ENCODE peak calls at places on chromosomes 12 and 14, in seven cellular contexts. One of them, this sample, is unnamed.
A peak's percentile ranks its signal among the peaks of the same experiment; 100 is the strongest.

GRCh38 chr14:90093942-90094595 is 32.3 kb downstream of the KCNK13 start:
- DNase-seq in H1: no peak
- DNase-seq in testis: no peak
- DNase-seq in lower leg skin: no peak
- DNase-seq in GM12892: no peak
- DNase-seq in stomach: no peak
- DNase-seq in GM12891: no peak
- DNase-seq in this sample: peak; percentile 38

GRCh38 chr12:103924761-103925641 is 5.2 kb upstream of the HSP90B1 start:
- DNase-seq in GM12891: no peak
- DNase-seq in testis: no peak
- DNase-seq in H1: no peak
- DNase-seq in GM12892: peak; percentile 17
- DNase-seq in stomach: no peak
- DNase-seq in lower leg skin: no peak
- DNase-seq in this sample: peak; percentile 54

GRCh38 chr14:31449971-31450610 is 7.2 kb downstream of the DTD2 start:
- DNase-seq in testis: no peak
- DNase-seq in GM12891: no peak
- DNase-seq in stomach: no peak
- DNase-seq in lower leg skin: no peak
- DNase-seq in GM12892: no peak
- DNase-seq in H1: no peak
- DNase-seq in this sample: peak; percentile 55

GRCh38 chr14:96162265-96162664 is 42.4 kb upstream of the BDKRB2 start:
- DNase-seq in testis: no peak
- DNase-seq in GM12892: no peak
- DNase-seq in stomach: peak; percentile 5
- DNase-seq in lower leg skin: no peak
- DNase-seq in GM12891: no peak
- DNase-seq in H1: no peak
- DNase-seq in this sample: no peak

GRCh38 chr14:20679907-20680306 is 4.5 kb upstream of the RNASE4 start:
- DNase-seq in lower leg skin: no peak
- DNase-seq in GM12892: no peak
- DNase-seq in H1: peak; percentile 66
- DNase-seq in testis: peak; percentile 68
- DNase-seq in GM12891: no peak
- DNase-seq in stomach: no peak
- DNase-seq in this sample: peak; percentile 34

GRCh38 chr14:26595922-26596721 is 1.7 kb downstream of the NOVA1 start:
- DNase-seq in lower leg skin: no peak
- DNase-seq in GM12892: no peak
- DNase-seq in stomach: no peak
- DNase-seq in GM12891: no peak
- DNase-seq in H1: peak; percentile 40
- DNase-seq in testis: no peak
- DNase-seq in this sample: no peak

GRCh38 chr12:132111641-132112304 is 32.3 kb downstream of the DDX51 start:
- DNase-seq in H1: peak; percentile 33
- DNase-seq in GM12891: no peak
- DNase-seq in lower leg skin: no peak
- DNase-seq in testis: peak; percentile 57
- DNase-seq in GM12892: no peak
- DNase-seq in stomach: no peak
- DNase-seq in this sample: no peak

GRCh38 chr12:111152581-111152980 is 216.3 kb downstream of the PHETA1 start:
- DNase-seq in stomach: no peak
- DNase-seq in testis: no peak
- DNase-seq in GM12892: no peak
- DNase-seq in lower leg skin: no peak
- DNase-seq in H1: no peak
- DNase-seq in GM12891: no peak
- DNase-seq in this sample: no peak

GRCh38 chr12:24360057-24360456 is 410.6 kb upstream of the SOX5 start:
- DNase-seq in stomach: no peak
- DNase-seq in GM12892: no peak
- DNase-seq in testis: no peak
- DNase-seq in lower leg skin: no peak
- DNase-seq in GM12891: no peak
- DNase-seq in H1: no peak
- DNase-seq in this sample: no peak

GRCh38 chr12:64385468-64385867 is 5.1 kb downstream of the C12orf56 start:
- DNase-seq in testis: no peak
- DNase-seq in GM12891: no peak
- DNase-seq in GM12892: no peak
- DNase-seq in lower leg skin: no peak
- DNase-seq in H1: no peak
- DNase-seq in stomach: no peak
- DNase-seq in this sample: no peak

GRCh38 chr12:132284071-132284492 is 45.3 kb downstream of the GALNT9 start:
- DNase-seq in stomach: no peak
- DNase-seq in lower leg skin: no peak
- DNase-seq in testis: no peak
- DNase-seq in GM12891: no peak
- DNase-seq in H1: no peak
- DNase-seq in GM12892: no peak
- DNase-seq in this sample: peak; percentile 67

GRCh38 chr14:28751467-28752058 is 15.0 kb upstream of the FOXG1 start:
- DNase-seq in H1: peak; percentile 72
- DNase-seq in testis: peak; percentile 73
- DNase-seq in stomach: peak; percentile 39
- DNase-seq in GM12891: no peak
- DNase-seq in lower leg skin: no peak
- DNase-seq in GM12892: no peak
- DNase-seq in this sample: peak; percentile 59

GRCh38 chr12:131573631-131574396 is 137.1 kb upstream of the SFSWAP start:
- DNase-seq in GM12891: no peak
- DNase-seq in stomach: no peak
- DNase-seq in lower leg skin: no peak
- DNase-seq in H1: no peak
- DNase-seq in GM12892: no peak
- DNase-seq in testis: peak; percentile 20
- DNase-seq in this sample: no peak

GRCh38 chr12:105504286-105504685 is 173.8 kb downstream of the C12orf75 start:
- DNase-seq in GM12892: no peak
- DNase-seq in lower leg skin: no peak
- DNase-seq in stomach: no peak
- DNase-seq in H1: no peak
- DNase-seq in testis: no peak
- DNase-seq in GM12891: no peak
- DNase-seq in this sample: no peak

GRCh38 chr12:53482626-53483165 is 16.6 kb downstream of the MAP3K12 start:
- DNase-seq in lower leg skin: no peak
- DNase-seq in H1: no peak
- DNase-seq in stomach: no peak
- DNase-seq in testis: no peak
- DNase-seq in GM12891: no peak
- DNase-seq in GM12892: no peak
- DNase-seq in this sample: peak; percentile 37

GRCh38 chr12:53484686-53485567 is 14.3 kb downstream of the MAP3K12 start:
- DNase-seq in lower leg skin: no peak
- DNase-seq in GM12892: no peak
- DNase-seq in H1: no peak
- DNase-seq in GM12891: no peak
- DNase-seq in testis: no peak
- DNase-seq in stomach: no peak
- DNase-seq in this sample: no peak

GRCh38 chr12:53481957-53482586 is 17.2 kb downstream of the MAP3K12 start:
- DNase-seq in testis: no peak
- DNase-seq in GM12892: no peak
- DNase-seq in stomach: no peak
- DNase-seq in H1: no peak
- DNase-seq in GM12891: no peak
- DNase-seq in lower leg skin: no peak
- DNase-seq in this sample: peak; percentile 55

GRCh38 chr12:53483225-53483978 is 15.9 kb downstream of the MAP3K12 start:
- DNase-seq in testis: no peak
- DNase-seq in stomach: no peak
- DNase-seq in lower leg skin: no peak
- DNase-seq in GM12891: no peak
- DNase-seq in H1: no peak
- DNase-seq in GM12892: no peak
- DNase-seq in this sample: peak; percentile 42

GRCh38 chr12:53483979-53484377 is 15.3 kb downstream of the MAP3K12 start:
- DNase-seq in H1: no peak
- DNase-seq in testis: no peak
- DNase-seq in GM12891: no peak
- DNase-seq in stomach: no peak
- DNase-seq in lower leg skin: no peak
- DNase-seq in GM12892: no peak
- DNase-seq in this sample: peak; percentile 31
- TF ChIP-seq POLR2A in H1: no peak
- TF ChIP-seq POLR2A in testis: no peak
- TF ChIP-seq POLR2A in GM12891: no peak
- TF ChIP-seq POLR2A in stomach: no peak
- TF ChIP-seq POLR2A in lower leg skin: no peak
- TF ChIP-seq POLR2A in GM12892: no peak
- TF ChIP-seq POLR2A in this sample: no peak

GRCh38 chr14:61489527-61489926 is 168.1 kb downstream of the PRKCH start:
- DNase-seq in GM12892: no peak
- DNase-seq in stomach: no peak
- DNase-seq in testis: no peak
- DNase-seq in H1: no peak
- DNase-seq in GM12891: no peak
- DNase-seq in lower leg skin: no peak
- DNase-seq in this sample: no peak
- TF ChIP-seq POLR2A in GM12892: no peak
- TF ChIP-seq POLR2A in stomach: no peak
- TF ChIP-seq POLR2A in testis: no peak
- TF ChIP-seq POLR2A in H1: no peak
- TF ChIP-seq POLR2A in GM12891: no peak
- TF ChIP-seq POLR2A in lower leg skin: no peak
- TF ChIP-seq POLR2A in this sample: no peak

GRCh38 chr14:80944861-80945617 is 3.5 kb upstream of the CEP128 start:
- DNase-seq in H1: no peak
- DNase-seq in lower leg skin: no peak
- DNase-seq in testis: no peak
- DNase-seq in GM12892: no peak
- DNase-seq in GM12891: no peak
- DNase-seq in stomach: no peak
- DNase-seq in this sample: no peak

GRCh38 chr14:80942158-80942738 is 710 bp upstream of the CEP128 start:
- DNase-seq in stomach: no peak
- DNase-seq in testis: no peak
- DNase-seq in GM12892: no peak
- DNase-seq in lower leg skin: no peak
- DNase-seq in GM12891: no peak
- DNase-seq in H1: no peak
- DNase-seq in this sample: peak; percentile 23

GRCh38 chr14:80946187-80946586 is 4.6 kb upstream of the CEP128 start:
- DNase-seq in GM12891: no peak
- DNase-seq in lower leg skin: no peak
- DNase-seq in H1: no peak
- DNase-seq in testis: no peak
- DNase-seq in stomach: no peak
- DNase-seq in GM12892: no peak
- DNase-seq in this sample: no peak

GRCh38 chr14:80940146-80940545 is 1.4 kb downstream of the CEP128 start:
- DNase-seq in lower leg skin: no peak
- DNase-seq in stomach: no peak
- DNase-seq in GM12892: no peak
- DNase-seq in testis: no peak
- DNase-seq in GM12891: no peak
- DNase-seq in H1: no peak
- DNase-seq in this sample: peak; percentile 48

DNA sequence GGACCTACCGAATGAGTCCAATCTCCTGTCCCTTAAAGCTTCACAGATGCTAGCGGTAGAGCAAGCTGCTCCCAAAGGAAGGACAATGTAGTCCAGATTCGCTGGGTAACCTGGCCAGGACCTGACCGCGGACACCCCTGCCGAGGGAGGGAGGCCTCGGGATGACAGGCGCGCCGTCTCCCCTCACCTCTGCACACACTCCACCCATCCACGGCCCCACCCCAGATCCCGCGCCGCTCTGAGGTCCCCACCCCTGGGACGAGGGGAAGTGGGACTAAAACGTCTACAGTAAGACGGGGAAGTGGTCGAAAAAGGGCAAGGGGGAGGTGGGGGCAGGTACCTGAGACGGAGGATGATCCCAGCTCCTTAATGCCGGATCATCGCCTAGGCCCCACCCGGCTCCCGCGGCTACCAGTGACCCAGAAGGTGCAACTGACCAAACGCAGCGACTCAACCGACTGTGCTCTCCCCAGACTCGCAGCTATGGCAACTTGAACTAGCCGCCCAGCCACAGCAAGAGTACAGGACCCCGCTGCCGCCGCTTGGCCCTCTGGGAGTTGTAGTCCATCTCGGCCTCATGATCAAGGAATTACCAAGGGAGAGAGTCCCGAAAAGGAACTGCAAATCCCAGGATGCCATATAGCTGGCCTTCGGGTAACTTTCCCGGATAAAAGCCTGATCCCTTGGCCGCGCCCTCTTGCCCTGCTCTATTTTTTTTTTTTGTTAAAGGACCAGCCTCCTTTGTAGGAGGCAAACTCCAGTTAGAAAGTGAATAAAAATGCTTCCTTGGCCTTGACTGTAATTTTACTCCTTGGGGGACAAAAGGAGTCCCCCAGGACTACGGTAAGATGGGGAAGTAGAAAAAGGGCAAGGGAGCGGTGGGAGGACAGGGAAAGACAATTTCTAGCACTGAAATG is at the start of gene CEP128:
- DNase-seq in lower leg skin: peak; percentile 96
- DNase-seq in H1: peak; percentile 93
- DNase-seq in GM12892: peak; percentile 57
- DNase-seq in stomach: peak; percentile 93
- DNase-seq in GM12891: peak; percentile 67
- DNase-seq in testis: peak; percentile 98
- DNase-seq in this sample: peak; percentile 97
- TF ChIP-seq POLR2A in lower leg skin: no peak
- TF ChIP-seq POLR2A in H1: no peak
- TF ChIP-seq POLR2A in GM12892: peak; percentile 63
- TF ChIP-seq POLR2A in stomach: no peak
- TF ChIP-seq POLR2A in GM12891: no peak
- TF ChIP-seq POLR2A in testis: no peak
- TF ChIP-seq POLR2A in this sample: peak; percentile 47

GRCh38 chr12:6964605-6965025 is 5.8 kb downstream of the PHB2 start:
- DNase-seq in H1: no peak
- DNase-seq in lower leg skin: no peak
- DNase-seq in testis: no peak
- DNase-seq in stomach: no peak
- DNase-seq in GM12892: no peak
- DNase-seq in GM12891: no peak
- DNase-seq in this sample: no peak

GRCh38 chr12:6966351-6966750 is 4.1 kb downstream of the PHB2 start:
- DNase-seq in H1: no peak
- DNase-seq in stomach: no peak
- DNase-seq in lower leg skin: no peak
- DNase-seq in GM12891: no peak
- DNase-seq in testis: no peak
- DNase-seq in GM12892: no peak
- DNase-seq in this sample: no peak

GRCh38 chr12:6963741-6964446 is 6.6 kb downstream of the PHB2 start:
- DNase-seq in GM12892: no peak
- DNase-seq in lower leg skin: no peak
- DNase-seq in GM12891: no peak
- DNase-seq in stomach: no peak
- DNase-seq in H1: no peak
- DNase-seq in testis: no peak
- DNase-seq in this sample: no peak

GRCh38 chr12:6965714-6966113 is 4.8 kb downstream of the PHB2 start:
- DNase-seq in stomach: no peak
- DNase-seq in GM12892: no peak
- DNase-seq in GM12891: no peak
- DNase-seq in lower leg skin: no peak
- DNase-seq in testis: no peak
- DNase-seq in H1: no peak
- DNase-seq in this sample: no peak

GRCh38 chr12:6965026-6965661 is 5.3 kb downstream of the PHB2 start:
- DNase-seq in lower leg skin: peak; percentile 85
- DNase-seq in GM12891: peak; percentile 82
- DNase-seq in H1: peak; percentile 88
- DNase-seq in testis: peak; percentile 85
- DNase-seq in GM12892: peak; percentile 85
- DNase-seq in stomach: peak; percentile 91
- DNase-seq in this sample: peak; percentile 91
- TF ChIP-seq POLR2A in lower leg skin: no peak
- TF ChIP-seq POLR2A in GM12891: peak; percentile 24
- TF ChIP-seq POLR2A in H1: no peak
- TF ChIP-seq POLR2A in testis: no peak
- TF ChIP-seq POLR2A in GM12892: peak; percentile 70
- TF ChIP-seq POLR2A in stomach: peak; percentile 14
- TF ChIP-seq POLR2A in this sample: no peak

This sample was measured in NB4.